ENCODE peak calls at places on chromosomes 16 and 17, in ten cellular contexts. R is right cardiac atrium; X is left ventricle myocardium inferior; P is CD8-positive, alpha-beta memory T cell; O is AG09309; E is prostate gland; T is HuH-7; B is NCI-H1105 treated with DMSO at 0.1 percent for 48 hours; S is stimulated activated CD4-positive, alpha-beta T cell treated with anti-CD3 and anti-CD28 coated beads, Interleukin-4, amount 100 ng/mL, for 24 hours; Z is H54. W is an unnamed sample.

GRCh38 chr17:39393732-39394131 is 7.7 kb downstream of the FBXL20 start:
- DNase-seq in R (no peak), X (no peak), P (no peak), O (no peak), E (no peak), T (no peak), B (no peak), S (no peak), Z (no peak), W (peak)

GRCh38 chr17:69473801-69474170 is 59.3 kb downstream of the MAP2K6 start:
- DNase-seq in R (no peak), X (no peak), P (no peak), O (peak), E (no peak), T (no peak), B (no peak), S (no peak), Z (no peak), W (no peak)

GRCh38 chr17:63419949-63420867 is 25.9 kb downstream of the CYB561 start:
- DNase-seq in R (no peak), X (no peak), P (peak), O (no peak), E (no peak), T (no peak), B (no peak), S (no peak), Z (no peak), W (no peak)

GRCh38 chr17:45129426-45129939 is 2.8 kb downstream of the PLCD3 start:
- DNase-seq in R (peak), X (peak), P (no peak), O (no peak), E (no peak), T (no peak), B (no peak), S (no peak), Z (no peak), W (no peak)

GRCh38 chr17:7838291-7839075 is 4.5 kb downstream of the KDM6B start:
- DNase-seq in R (peak), X (no peak), P (no peak), O (no peak), E (no peak), T (peak), B (peak), S (no peak), Z (no peak), W (peak)

GRCh38 chr17:6070280-6070894 is at the start of gene WSCD1:
- DNase-seq in R (peak), X (no peak), P (no peak), O (no peak), E (no peak), T (peak), B (peak), S (no peak), Z (no peak), W (no peak)

GRCh38 chr17:81084691-81085419 is 49.9 kb downstream of the BAIAP2 start:
- DNase-seq in R (peak), X (peak), P (no peak), O (no peak), E (peak), T (no peak), B (no peak), S (no peak), Z (no peak), W (no peak)

GRCh38 chr17:29005936-29006438 is at the start of gene SEZ6:
- DNase-seq in R (peak), X (peak), P (peak), O (no peak), E (peak), T (peak), B (peak), S (peak), Z (no peak), W (peak)

GRCh38 chr16:48542020-48542473 is 67.9 kb downstream of the N4BP1 start:
- DNase-seq in R (peak), X (peak), P (no peak), O (no peak), E (peak), T (no peak), B (peak), S (peak), Z (no peak), W (peak)

GRCh38 chr17:50943575-50943933 is 77.4 kb upstream of the TOB1 start:
- DNase-seq in R (no peak), X (no peak), P (no peak), O (no peak), E (no peak), T (no peak), B (no peak), S (no peak), Z (no peak), W (no peak)

GRCh38 chr16:50259334-50260205 is 6.8 kb upstream of the ADCY7 start:
- DNase-seq in R (peak), X (peak), P (peak), O (no peak), E (no peak), T (no peak), B (peak), S (no peak), Z (no peak), W (peak)

GRCh38 chr17:19342611-19343255 is 19.8 kb downstream of the B9D1 start:
- DNase-seq in R (no peak), X (no peak), P (no peak), O (no peak), E (no peak), T (no peak), B (no peak), S (no peak), Z (no peak), W (no peak)

GRCh38 chr17:76268015-76268749 is 3.0 kb downstream of the UBALD2 start:
- DNase-seq in R (peak), X (peak), P (peak), O (no peak), E (peak), T (no peak), B (no peak), S (peak), Z (no peak), W (peak)

GRCh38 chr16:2775765-2776499 is 1.1 kb downstream of the ELOB start:
- DNase-seq in R (no peak), X (no peak), P (peak), O (no peak), E (no peak), T (no peak), B (no peak), S (no peak), Z (no peak), W (peak)

GRCh38 chr17:40309031-40309937 is at the start of gene RARA:
- DNase-seq in R (peak), X (peak), P (no peak), O (no peak), E (no peak), T (peak), B (peak), S (no peak), Z (no peak), W (no peak)

GRCh38 chr16:11203111-11203623 is 52.8 kb downstream of the SOCS1 start:
- DNase-seq in R (no peak), X (no peak), P (no peak), O (no peak), E (no peak), T (no peak), B (no peak), S (no peak), Z (no peak), W (no peak)

GRCh38 chr16:18950469-18951185 is 24.4 kb upstream of the SMG1 start:
- DNase-seq in R (no peak), X (no peak), P (no peak), O (no peak), E (no peak), T (no peak), B (no peak), S (no peak), Z (no peak), W (no peak)

GRCh38 chr16:86732621-86733297 is 154.4 kb downstream of the FOXL1 start:
- DNase-seq in R (peak), X (no peak), P (no peak), O (no peak), E (no peak), T (no peak), B (no peak), S (no peak), Z (no peak), W (no peak)

GRCh38 chr16:49455181-49455990 is 81.8 kb downstream of the C16orf78 start:
- DNase-seq in R (no peak), X (no peak), P (no peak), O (no peak), E (no peak), T (no peak), B (no peak), S (no peak), Z (no peak), W (no peak)

GRCh38 chr16:24044467-24044866 is 208.7 kb downstream of the PRKCB start:
- DNase-seq in R (no peak), X (no peak), P (no peak), O (no peak), E (no peak), T (no peak), B (no peak), S (no peak), Z (no peak), W (no peak)

GRCh38 chr16:22098538-22099255 is 6.4 kb downstream of the VWA3A start:
- DNase-seq in R (no peak), X (no peak), P (no peak), O (peak), E (no peak), T (peak), B (peak), S (peak), Z (peak), W (peak)

GRCh38 chr17:17315142-17315821 is 12.1 kb downstream of the NT5M start:
- DNase-seq in R (no peak), X (no peak), P (no peak), O (no peak), E (peak), T (no peak), B (no peak), S (no peak), Z (no peak), W (no peak)

GRCh38 chr17:35879748-35880654 is at the start of gene CCL5:
- DNase-seq in R (peak), X (no peak), P (peak), O (no peak), E (no peak), T (no peak), B (no peak), S (peak), Z (no peak), W (peak)

GRCh38 chr17:39769974-39770587 is 32.3 kb downstream of the GRB7 start:
- DNase-seq in R (no peak), X (no peak), P (peak), O (peak), E (peak), T (no peak), B (no peak), S (peak), Z (no peak), W (no peak)